ENCODE peak calls at places on chromosomes 1 and 21, in four cellular contexts. I, R, B and A are unnamed samples.

GRCh38 chr1:240117930-240118329 is 26.2 kb downstream of the FMN2 start:
- DNase-seq in I (no peak), R (no peak), B (no peak), A (no peak)

GRCh38 chr21:26845066-26845749 is at the start of gene ADAMTS1:
- DNase-seq in I (peak), R (peak), B (peak), A (peak)

GRCh38 chr1:22177354-22178003 is 34.6 kb upstream of the WNT4 start:
- DNase-seq in I (no peak), R (no peak), B (no peak), A (no peak)

GRCh38 chr1:61157420-61157987 is 75.1 kb downstream of the NFIA start:
- DNase-seq in I (no peak), R (no peak), B (no peak), A (peak)

GRCh38 chr21:14947613-14948160 is 117.1 kb downstream of the NRIP1 start:
- DNase-seq in I (no peak), R (no peak), B (no peak), A (no peak)

GRCh38 chr21:24852610-24853195 is 754.6 kb downstream of the MRPL39 start:
- DNase-seq in I (no peak), R (no peak), B (no peak), A (no peak)

GRCh38 chr1:17181785-17182464 is 23.0 kb upstream of the PADI1 start:
- DNase-seq in I (no peak), R (no peak), B (no peak), A (no peak)

GRCh38 chr1:57831624-57832023 is 407.8 kb upstream of the DAB1 start:
- DNase-seq in I (no peak), R (no peak), B (no peak), A (peak)

GRCh38 chr1:117268926-117269378 is 58.2 kb upstream of the VTCN1 start:
- DNase-seq in I (no peak), R (no peak), B (no peak), A (no peak)

GRCh38 chr21:27648560-27648959 is 681.7 kb upstream of the ADAMTS5 start:
- DNase-seq in I (no peak), R (no peak), B (no peak), A (peak)

GRCh38 chr1:225777058-225777582 is 506 bp upstream of the SRP9 start:
- DNase-seq in I (peak), R (no peak), B (no peak), A (no peak)

GRCh38 chr1:229004227-229004833 is 266.6 kb upstream of the RAB4A start:
- DNase-seq in I (no peak), R (no peak), B (no peak), A (no peak)

GRCh38 chr21:45594721-45595489 is 48.6 kb upstream of the PCBP3 start:
- DNase-seq in I (no peak), R (no peak), B (no peak), A (no peak)

GRCh38 chr1:237205400-237206064 is 163.5 kb downstream of the RYR2 start:
- DNase-seq in I (no peak), R (no peak), B (no peak), A (peak)

GRCh38 chr1:216820345-216820744 is 97.1 kb upstream of the ESRRG start:
- DNase-seq in I (no peak), R (no peak), B (no peak), A (no peak)

GRCh38 chr1:27227765-27228164 is 6.7 kb upstream of the WDTC1 start:
- DNase-seq in I (no peak), R (no peak), B (no peak), A (no peak)

GRCh38 chr1:42822833-42823392 is 5.7 kb upstream of the SVBP start:
- DNase-seq in I (no peak), R (no peak), B (no peak), A (peak)

GRCh38 chr1:111361761-111362160 is 65.8 kb downstream of the OVGP1 start:
- DNase-seq in I (no peak), R (no peak), B (no peak), A (no peak)

GRCh38 chr1:38071530-38072266 is 25.1 kb upstream of the POU3F1 start:
- DNase-seq in I (no peak), R (no peak), B (no peak), A (peak)

GRCh38 chr1:26177182-26177684 is at the start of gene CNKSR1:
- DNase-seq in I (peak), R (no peak), B (no peak), A (no peak)

GRCh38 chr1:172398193-172398592 is 22.3 kb upstream of the C1orf105 start:
- DNase-seq in I (no peak), R (no peak), B (no peak), A (peak)

GRCh38 chr21:36704281-36704957 is 5.5 kb downstream of the SIM2 start:
- DNase-seq in I (no peak), R (no peak), B (no peak), A (no peak)

GRCh38 chr1:42340093-42340492 is 5.1 kb upstream of the FOXJ3 start:
- DNase-seq in I (peak), R (no peak), B (no peak), A (peak)

GRCh38 chr1:59298178-59298583 is 1.3 kb downstream of the FGGY start:
- DNase-seq in I (no peak), R (peak), B (no peak), A (no peak)

GRCh38 chr1:229759037-229759435 is 133.0 kb downstream of the URB2 start:
- DNase-seq in I (no peak), R (no peak), B (peak), A (peak)

DNA sequence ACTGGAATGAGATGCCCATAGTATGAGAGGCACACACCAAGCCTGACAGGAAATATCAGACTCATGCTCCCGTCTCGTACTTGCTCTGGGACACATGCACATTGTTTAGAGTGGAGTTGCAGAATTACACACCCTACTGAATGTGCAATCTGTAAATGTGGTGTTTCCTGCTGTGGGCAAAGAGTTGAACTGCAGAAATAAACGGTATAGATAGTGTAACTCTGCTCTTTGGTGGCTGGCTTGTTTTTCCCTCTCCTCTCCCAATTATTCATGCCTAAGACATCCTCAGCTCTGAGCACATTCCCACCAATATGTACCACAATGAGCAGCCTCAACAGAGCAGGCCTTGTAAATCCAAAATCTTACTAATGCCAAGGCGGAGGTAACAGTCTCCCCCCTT is 90.1 kb upstream of the DIRAS3 start:
- DNase-seq in I (no peak), R (no peak), B (no peak), A (peak)
- TF ChIP-seq CTCF in I (no peak), R (no peak), B (no peak), A (no peak)

GRCh38 chr1:64234714-64235113 is 31.3 kb downstream of the UBE2U start:
- DNase-seq in I (no peak), R (no peak), B (no peak), A (no peak)
- H3K4me3 ChIP-seq in I (no peak), R (no peak), B (no peak), A (no peak)

GRCh38 chr1:70410604-70411359 is at the start of gene CTH:
- DNase-seq in I (peak), R (peak), B (peak), A (peak)
- TF ChIP-seq CTCF in I (no peak), R (no peak), B (no peak), A (no peak)

GRCh38 chr1:200275415-200275814 is 134.4 kb downstream of the ZNF281 start:
- DNase-seq in I (no peak), R (no peak), B (no peak), A (no peak)

GRCh38 chr1:200272669-200273068 is 137.2 kb downstream of the ZNF281 start:
- DNase-seq in I (no peak), R (no peak), B (no peak), A (no peak)

GRCh38 chr1:200274121-200274520 is 135.7 kb downstream of the ZNF281 start:
- DNase-seq in I (no peak), R (no peak), B (no peak), A (no peak)

GRCh38 chr1:200273305-200273704 is 136.5 kb downstream of the ZNF281 start:
- DNase-seq in I (no peak), R (no peak), B (no peak), A (no peak)

GRCh38 chr1:200275816-200276453 is 133.9 kb downstream of the ZNF281 start:
- DNase-seq in I (no peak), R (no peak), B (no peak), A (no peak)
- H3K4me3 ChIP-seq in I (no peak), R (no peak), B (no peak), A (no peak)

GRCh38 chr1:234585333-234586055 is 24.5 kb downstream of the IRF2BP2 start:
- DNase-seq in I (peak), R (no peak), B (peak), A (peak)

GRCh38 chr1:234584431-234584805 is 25.6 kb downstream of the IRF2BP2 start:
- DNase-seq in I (no peak), R (no peak), B (peak), A (no peak)

GRCh38 chr1:234583755-234584430 is 26.1 kb downstream of the IRF2BP2 start:
- DNase-seq in I (no peak), R (no peak), B (peak), A (no peak)

GRCh38 chr1:234586304-234586703 is 23.7 kb downstream of the IRF2BP2 start:
- DNase-seq in I (no peak), R (no peak), B (peak), A (no peak)

DNA sequence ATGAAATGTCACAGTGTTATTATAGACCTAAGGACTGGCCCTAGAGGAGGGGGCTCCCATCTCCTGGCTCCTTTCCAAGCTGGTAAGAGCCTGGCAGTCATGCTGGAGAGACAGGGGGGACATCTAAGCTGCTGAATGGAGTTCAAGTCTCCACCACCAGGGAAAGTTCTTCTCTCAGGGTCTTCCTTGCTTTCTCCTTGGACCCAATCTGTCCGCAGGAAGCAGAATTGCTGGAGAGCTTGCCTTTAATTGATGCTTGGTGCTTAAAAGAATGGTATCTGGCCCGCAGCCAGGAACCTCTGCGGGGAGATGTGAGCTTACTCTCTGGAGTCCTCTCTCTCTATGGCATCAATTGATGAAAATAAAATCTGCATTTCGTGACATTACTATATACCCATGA is 25.1 kb downstream of the IRF2BP2 start:
- DNase-seq in I (peak), R (no peak), B (peak), A (peak)
- TF ChIP-seq CTCF in I (no peak), R (no peak), B (no peak), A (no peak)

DNA sequence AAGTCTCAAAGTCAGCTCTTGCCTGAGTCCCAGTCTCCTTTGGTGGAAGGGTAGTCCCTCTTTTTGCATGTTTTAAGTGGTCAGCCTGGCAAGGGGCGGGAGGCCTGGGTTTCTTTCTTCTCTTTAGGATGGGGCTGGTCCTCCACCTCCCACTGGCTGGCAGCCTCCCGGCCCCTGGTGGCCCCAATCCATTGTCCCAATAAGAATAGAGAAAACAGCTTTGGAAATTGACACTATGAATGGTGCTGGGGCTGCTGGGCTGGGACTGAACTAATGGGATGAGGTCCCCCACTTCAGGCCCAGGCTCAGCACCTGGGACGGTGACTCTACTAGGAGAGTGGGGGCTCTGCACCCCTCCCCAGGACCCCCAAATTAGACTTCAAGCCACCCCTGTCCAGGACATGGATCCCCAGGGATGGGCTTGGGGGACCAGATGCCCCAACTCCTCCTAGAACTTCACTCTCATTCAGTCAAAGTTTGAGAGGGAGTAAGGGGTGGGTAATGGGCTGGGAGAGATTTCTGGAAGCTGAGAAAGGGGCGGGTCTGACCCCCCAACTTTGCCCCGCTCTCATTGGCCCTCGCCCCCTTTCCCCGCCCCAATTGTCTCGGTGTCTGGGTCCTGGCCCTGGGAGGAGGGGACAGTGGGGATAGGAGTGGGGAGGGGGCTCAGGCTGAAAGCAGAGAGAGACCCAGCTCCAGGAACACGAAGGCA is 18.2 kb downstream of the SLC27A3 start:
- DNase-seq in I (no peak), R (no peak), B (no peak), A (no peak)
- H3K4me3 ChIP-seq in I (no peak), R (no peak), B (no peak), A (no peak)

GRCh38 chr1:218330043-218330623 is 15.0 kb upstream of the TGFB2 start:
- DNase-seq in I (no peak), R (no peak), B (no peak), A (peak)
- TF ChIP-seq CTCF in I (peak), R (peak), B (peak), A (peak)